ENCODE peak calls at places on chromosome 1, in nine cellular contexts. G is heart right ventricle; L is right cardiac atrium; I is OCI-LY7; D is left lung; K is neuronal stem cell; O is fibroblast of lung; Q is GM12878; H is CD8-positive, alpha-beta memory T cell. B is an unnamed sample. For H3K4me1, the result is how much of the 10 kb centered on the place peaks cover.

GRCh38 chr1:153842006-153842471 is 66.8 kb downstream of the SLC27A3 start:
- DNase-seq in I (peak), D (peak), G (no peak), L (no peak), O (peak), Q (peak), K (no peak), H (no peak), B (no peak)

GRCh38 chr1:88612783-88613182 is 71.3 kb upstream of the PKN2 start:
- DNase-seq in Q (no peak), I (no peak), H (no peak), O (no peak), G (no peak), D (peak), K (no peak), L (no peak), B (no peak)

GRCh38 chr1:213231795-213232231 is 180.8 kb downstream of the RPS6KC1 start:
- DNase-seq in O (peak), Q (no peak), L (no peak), I (no peak), H (no peak), G (no peak), K (peak), D (no peak), B (no peak)

GRCh38 chr1:175984813-175985212 is 222.3 kb downstream of the COP1 start:
- DNase-seq in I (no peak), D (no peak), K (no peak), G (no peak), H (no peak), O (no peak), Q (no peak), L (no peak), B (no peak)

GRCh38 chr1:67105508-67105907 is 29.3 kb downstream of the C1orf141 start:
- DNase-seq in I (no peak), Q (no peak), O (no peak), H (no peak), D (no peak), G (no peak), L (no peak), K (no peak), B (no peak)

GRCh38 chr1:169595764-169596711 is 9.8 kb upstream of the F5 start:
- DNase-seq in D (no peak), K (peak), H (no peak), Q (no peak), L (no peak), G (no peak), I (no peak), O (peak), B (no peak)

GRCh38 chr1:150186789-150187559 is 37.3 kb downstream of the PLEKHO1 start:
- DNase-seq in I (peak), H (peak), K (no peak), G (no peak), Q (no peak), O (peak), L (peak), D (peak), B (peak)

GRCh38 chr1:39105841-39106765 is 80.0 kb downstream of the NDUFS5 start:
- DNase-seq in I (no peak), K (no peak), Q (no peak), D (peak), G (peak), H (peak), O (peak), L (peak), B (no peak)

DNA sequence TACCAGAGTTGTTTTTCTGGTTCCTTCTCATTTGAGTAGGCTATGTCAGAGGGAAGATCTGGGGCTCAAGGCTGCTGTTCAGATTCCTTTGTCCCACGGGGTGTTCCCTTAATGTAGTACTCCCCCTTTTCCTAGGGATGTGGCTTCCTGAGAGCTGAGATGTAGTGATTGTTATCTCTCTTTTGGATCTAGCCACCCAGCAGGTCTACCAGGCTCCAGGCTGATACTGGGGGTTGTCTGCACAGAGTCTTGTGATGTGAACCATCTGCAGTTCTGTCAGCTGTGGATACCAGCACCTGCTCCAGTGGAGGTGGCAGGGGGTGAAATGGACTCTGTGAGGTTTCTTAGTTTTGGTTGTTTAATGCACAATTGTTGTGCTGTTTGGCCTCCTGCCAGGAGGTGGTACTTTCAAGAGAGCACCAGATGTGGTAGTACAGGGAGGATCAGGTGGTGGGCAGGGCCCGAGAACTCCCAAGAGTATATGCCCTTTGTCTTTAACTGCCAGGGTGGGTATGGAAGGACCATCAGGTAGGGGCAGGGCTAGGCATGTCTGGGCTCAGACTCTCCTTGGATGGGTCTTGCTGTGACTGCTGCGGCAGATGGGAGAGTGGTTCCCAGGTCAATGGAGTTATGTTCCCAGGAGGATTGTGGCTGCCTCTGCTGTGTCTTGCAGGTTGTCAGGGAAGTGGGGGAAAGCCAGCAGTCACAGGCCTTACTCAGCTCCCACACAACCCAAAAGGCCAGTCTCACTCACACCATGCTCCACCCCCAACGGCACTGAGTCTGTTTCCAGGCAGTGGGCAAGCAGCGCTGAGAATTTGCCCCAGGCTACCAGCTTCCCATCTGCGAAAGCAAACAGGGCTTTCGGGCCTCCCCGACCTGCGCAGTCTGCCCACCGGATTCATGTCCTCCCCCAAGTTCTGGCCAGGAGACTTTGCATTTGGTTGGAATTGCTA is 64.2 kb downstream of the SERINC2 start:
- DNase-seq in H (no peak), G (no peak), K (no peak), Q (peak), O (no peak), I (peak), L (peak), D (no peak), B (no peak)
- H3K27ac ChIP-seq in H (no peak), G (no peak), K (no peak), Q (no peak), O (no peak), I (no peak), L (no peak), D (no peak), B (no peak)

DNA sequence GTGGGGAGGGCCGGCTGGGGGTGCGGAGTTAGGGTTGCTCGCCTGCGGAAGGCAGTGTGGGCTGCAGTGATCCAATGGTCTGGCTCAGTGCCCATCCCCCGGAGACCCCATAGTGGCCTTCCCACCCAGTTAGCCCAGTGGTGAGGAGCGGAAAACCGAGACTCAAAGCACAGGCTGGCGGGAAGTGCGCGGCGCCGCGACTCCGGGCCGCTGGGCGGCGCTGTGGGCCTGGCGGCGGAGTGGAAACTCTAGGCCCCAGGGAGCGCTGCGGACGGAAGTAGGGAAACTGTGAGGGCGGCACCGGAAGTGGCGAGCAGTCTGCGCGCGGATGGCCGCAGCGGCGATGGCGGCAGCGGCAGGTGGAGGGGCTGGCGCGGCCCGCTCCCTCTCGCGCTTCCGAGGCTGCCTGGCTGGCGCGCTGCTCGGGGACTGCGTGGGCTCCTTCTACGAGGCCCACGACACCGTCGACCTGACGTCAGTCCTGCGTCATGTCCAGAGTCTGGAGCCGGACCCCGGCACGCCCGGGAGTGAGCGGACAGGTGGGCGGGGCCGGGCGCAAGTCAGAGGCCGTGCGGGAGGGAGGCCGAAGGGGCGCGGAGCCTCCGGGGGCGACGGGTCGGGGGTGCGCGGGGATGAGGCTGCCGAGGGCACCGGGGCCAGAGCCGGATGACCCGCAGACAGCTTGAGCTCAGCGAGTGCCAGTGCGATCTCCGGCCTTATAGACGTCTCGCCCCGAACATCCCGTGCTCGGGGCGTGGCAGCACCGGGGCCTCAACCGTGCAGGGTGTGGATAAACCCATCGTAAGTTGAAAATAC is at the start of gene ADPRS:
- DNase-seq in O (peak), K (peak), L (peak), G (peak), D (peak), I (peak), Q (peak), H (peak), B (peak)
- H3K4me3 ChIP-seq in O (peak), K (peak), L (peak), G (peak), D (peak), I (peak), Q (peak), H (peak), B (peak)

GRCh38 chr1:109622103-109622892 is 2.7 kb downstream of the AMPD2 start:
- DNase-seq in I (no peak), K (no peak), H (no peak), D (no peak), O (no peak), G (no peak), Q (no peak), L (peak), B (no peak)
- H3K4me1 ChIP-seq in I (half or more), K (under half), H (half or more), D (under half), O (under half), G (half or more), Q (under half), L (under half), B (under half)

GRCh38 chr1:17646444-17647287 is 107.2 kb downstream of the ARHGEF10L start:
- DNase-seq in I (no peak), L (no peak), G (no peak), H (no peak), O (no peak), K (no peak), Q (no peak), D (no peak), B (no peak)

GRCh38 chr1:17645512-17645911 is 106.0 kb downstream of the ARHGEF10L start:
- DNase-seq in D (no peak), K (no peak), O (no peak), G (no peak), Q (no peak), I (no peak), H (no peak), L (no peak), B (no peak)

GRCh38 chr1:17640975-17641374 is 101.5 kb downstream of the ARHGEF10L start:
- DNase-seq in Q (no peak), D (no peak), I (no peak), K (no peak), G (no peak), O (no peak), L (no peak), H (no peak), B (no peak)

GRCh38 chr1:17642169-17642568 is 102.7 kb downstream of the ARHGEF10L start:
- DNase-seq in O (no peak), I (no peak), G (no peak), H (no peak), D (no peak), Q (no peak), K (no peak), L (no peak), B (no peak)

DNA sequence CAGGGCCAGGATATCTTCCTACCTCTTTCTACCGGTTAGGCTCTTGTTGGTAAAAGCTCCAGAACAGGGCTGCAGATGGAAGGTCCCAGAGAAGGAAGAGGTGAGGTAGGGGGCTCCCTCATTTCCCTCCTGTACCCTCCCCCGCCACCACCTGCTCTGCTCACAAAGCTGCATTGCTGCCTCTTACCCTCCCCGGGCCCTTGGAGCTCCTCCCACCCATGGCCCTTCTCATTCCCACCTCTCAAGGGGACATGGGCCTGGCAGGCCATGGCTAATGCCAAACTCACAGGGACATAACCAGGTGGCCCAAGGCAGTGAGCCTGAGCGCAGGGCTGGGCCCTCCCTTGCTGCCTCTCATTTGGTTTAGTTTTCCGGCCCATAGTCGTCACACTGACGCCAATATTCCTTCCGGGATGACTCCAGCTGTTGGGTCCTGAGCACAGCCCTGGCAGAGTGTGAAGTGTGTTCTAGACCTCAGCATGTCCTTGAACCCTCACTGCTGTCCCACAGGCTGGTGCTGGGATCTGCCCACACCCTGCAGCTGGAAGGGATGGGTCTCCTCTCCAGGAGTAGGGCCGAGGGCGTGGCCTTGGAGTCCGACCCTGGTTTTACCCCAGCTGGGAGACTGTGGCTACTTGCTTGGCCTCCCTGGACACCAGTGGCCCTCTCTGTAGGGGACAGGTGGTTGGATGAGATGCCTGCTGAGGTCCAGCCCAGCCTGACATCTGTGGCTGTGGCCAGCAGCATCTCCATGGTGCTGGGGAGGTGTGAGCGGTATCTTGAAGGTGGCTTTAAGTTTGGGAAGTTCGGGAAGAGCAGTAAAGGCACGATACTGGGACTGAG is 104.6 kb downstream of the ARHGEF10L start:
- DNase-seq in K (no peak), I (no peak), D (no peak), G (no peak), O (no peak), H (no peak), Q (no peak), L (no peak), B (no peak)
- H3K27ac ChIP-seq in K (no peak), I (no peak), D (no peak), G (no peak), O (no peak), H (no peak), Q (no peak), L (peak), B (no peak)

GRCh38 chr1:205456383-205456867 is 580 bp upstream of the BLACAT1 start:
- DNase-seq in I (no peak), O (no peak), L (no peak), H (no peak), D (no peak), K (no peak), Q (no peak), G (no peak), B (no peak)
- H3K4me3 ChIP-seq in I (no peak), O (no peak), L (peak), H (peak), D (no peak), K (peak), Q (no peak), G (peak), B (peak)

GRCh38 chr1:226410958-226411357 is 3.1 kb upstream of the PARP1 start:
- DNase-seq in O (no peak), H (no peak), K (no peak), G (no peak), Q (no peak), L (no peak), D (no peak), I (no peak), B (no peak)

GRCh38 chr1:226417350-226417749 is 9.5 kb upstream of the PARP1 start:
- DNase-seq in O (no peak), D (no peak), I (no peak), L (no peak), G (no peak), H (no peak), K (no peak), Q (no peak), B (no peak)

GRCh38 chr1:226411619-226412018 is 3.7 kb upstream of the PARP1 start:
- DNase-seq in L (peak), D (no peak), I (no peak), Q (no peak), O (no peak), G (no peak), K (no peak), H (no peak), B (no peak)

GRCh38 chr1:226417830-226418546 is 10.1 kb upstream of the PARP1 start:
- DNase-seq in G (no peak), Q (no peak), K (no peak), O (no peak), L (no peak), I (no peak), D (no peak), H (peak), B (no peak)

DNA sequence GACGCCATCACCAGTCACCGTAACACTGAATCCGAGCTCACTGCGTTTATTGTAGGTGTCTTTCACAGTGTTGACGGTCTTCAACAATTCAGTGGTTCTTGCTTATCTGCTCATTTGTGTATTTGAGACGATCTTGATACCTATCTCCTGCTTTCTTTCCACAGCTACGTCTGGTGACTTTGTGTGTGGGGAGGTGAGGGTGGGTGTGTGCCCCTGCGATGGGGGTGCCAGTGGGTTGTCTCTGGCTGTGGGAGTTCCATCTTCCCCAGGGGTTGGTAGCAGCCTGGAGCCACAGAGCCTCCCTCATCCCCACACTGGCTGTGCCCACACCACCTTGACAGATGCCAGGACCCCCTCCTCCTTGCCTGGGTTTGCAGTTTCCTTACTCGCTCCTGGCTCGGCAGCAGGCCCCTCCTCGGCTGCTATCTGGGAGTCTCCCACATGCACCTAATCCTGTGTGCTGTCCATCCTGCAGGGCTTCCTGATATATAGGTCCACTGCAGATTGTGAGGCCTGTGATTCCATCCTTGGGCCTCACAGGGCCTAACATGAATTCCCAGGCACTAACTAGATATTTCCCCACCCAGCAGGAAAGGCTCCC is 6.3 kb upstream of the PARP1 start:
- DNase-seq in D (no peak), I (no peak), K (no peak), H (no peak), O (no peak), G (no peak), L (no peak), Q (no peak), B (no peak)
- H3K4me1 ChIP-seq in D (under half), I (under half), K (under half), H (under half), O (under half), G (under half), L (under half), Q (under half), B (under half)

GRCh38 chr1:34373912-34374311 is 197.2 kb downstream of the C1orf94 start:
- DNase-seq in I (no peak), L (no peak), K (no peak), O (no peak), G (no peak), D (no peak), Q (no peak), H (no peak), B (no peak)

GRCh38 chr1:34379911-34380310 is 203.2 kb downstream of the C1orf94 start:
- DNase-seq in L (no peak), I (no peak), H (no peak), O (peak), D (no peak), G (no peak), Q (no peak), K (no peak), B (no peak)

GRCh38 chr1:34378968-34379729 is 202.4 kb downstream of the C1orf94 start:
- DNase-seq in Q (no peak), K (no peak), H (no peak), O (peak), L (no peak), D (peak), G (no peak), I (no peak), B (no peak)
- H3K27ac ChIP-seq in Q (no peak), K (no peak), H (no peak), O (no peak), L (no peak), D (no peak), G (no peak), I (no peak), B (no peak)

DNA sequence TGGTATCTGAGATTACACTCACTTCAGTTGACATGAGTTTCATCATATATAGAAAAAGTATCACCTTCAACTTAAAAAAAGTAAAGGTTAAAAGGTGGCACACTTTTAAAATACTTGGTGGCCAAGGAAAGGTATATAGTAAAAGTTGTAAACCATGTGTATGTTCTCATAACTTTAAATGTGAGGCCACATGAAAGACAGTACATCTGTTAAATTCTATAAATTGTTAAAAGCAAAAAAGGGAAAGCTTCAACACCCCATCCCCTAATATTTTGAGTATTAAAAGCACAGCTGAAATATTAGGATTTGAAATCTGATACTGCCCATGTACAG is 5.6 kb downstream of the IRF2BP2 start:
- DNase-seq in H (no peak), K (no peak), I (no peak), D (no peak), Q (no peak), L (no peak), O (no peak), G (no peak), B (no peak)
- H3K4me3 ChIP-seq in H (peak), K (peak), I (peak), D (peak), Q (peak), L (peak), O (peak), G (peak), B (peak)

GRCh38 chr1:27601321-27601770 is 2.6 kb downstream of the AHDC1 start:
- DNase-seq in G (no peak), L (peak), O (no peak), K (no peak), D (no peak), Q (no peak), I (no peak), H (no peak), B (no peak)
- H3K4me1 ChIP-seq in G (half or more), L (under half), O (under half), K (half or more), D (under half), Q (under half), I (half or more), H (half or more), B (under half)

B was measured in naive thymus-derived CD4-positive, alpha-beta T cell.